ENCODE peak calls at places on chromosome 2, in seven cellular contexts. Y is uterus, X is cardiac muscle cell, B is keratinocyte, P is A549, Z is left lung, N is fibroblast of lung. T is an unnamed sample.

GRCh38 chr2:68604077-68604476 is 39.3 kb upstream of the PROKR1 start:
- DNase-seq in Z (no peak), B (no peak), P (no peak), X (no peak), N (no peak), Y (no peak), T (no peak)

GRCh38 chr2:237423891-237424290 is 9.9 kb upstream of the COL6A3 start:
- DNase-seq in X (no peak), Y (no peak), B (no peak), N (peak; percentile 25), P (no peak), Z (no peak), T (no peak)

GRCh38 chr2:236684534-236685256 is 115.1 kb downstream of the ACKR3 start:
- DNase-seq in X (no peak), Y (no peak), B (no peak), Z (no peak), P (no peak), N (no peak), T (no peak)

GRCh38 chr2:108585446-108585845 is 51.2 kb downstream of the LIMS1 start:
- DNase-seq in Z (no peak), B (no peak), X (peak; percentile 65), N (peak; percentile 56), Y (peak; percentile 72), P (no peak), T (no peak)

GRCh38 chr2:43845181-43845580 is 6.4 kb downstream of the ABCG8 start:
- DNase-seq in X (no peak), P (no peak), Y (no peak), B (no peak), N (no peak), Z (no peak), T (no peak)

GRCh38 chr2:142175917-142176316 is 45.1 kb upstream of the LRP1B start:
- DNase-seq in B (no peak), N (no peak), P (no peak), Y (no peak), X (no peak), Z (no peak), T (no peak)

GRCh38 chr2:12979066-12979465 is 262.3 kb downstream of the TRIB2 start:
- DNase-seq in N (no peak), Z (no peak), B (peak; percentile 35), X (no peak), Y (no peak), P (no peak), T (no peak)

GRCh38 chr2:20621366-20622295 is 29.3 kb downstream of the HS1BP3 start:
- DNase-seq in N (no peak), B (no peak), Z (no peak), P (no peak), X (no peak), Y (peak; percentile 15), T (no peak)

GRCh38 chr2:238430781-238431180 is 4.1 kb downstream of the ASB1 start:
- DNase-seq in N (no peak), X (no peak), Z (no peak), P (no peak), Y (no peak), B (no peak), T (no peak)

GRCh38 chr2:182165196-182165595 is 179.5 kb downstream of the PPP1R1C start:
- DNase-seq in Z (no peak), B (no peak), N (no peak), P (no peak), X (no peak), Y (no peak), T (no peak)

GRCh38 chr2:53231908-53232307 is 535.7 kb upstream of the CHAC2 start:
- DNase-seq in Y (no peak), Z (no peak), X (no peak), B (no peak), N (no peak), P (no peak), T (no peak)

GRCh38 chr2:130357864-130358263 is 2.0 kb downstream of the PTPN18 start:
- DNase-seq in B (no peak), Y (no peak), Z (no peak), P (no peak), X (no peak), N (no peak), T (no peak)

GRCh38 chr2:34025196-34025595 is 426.1 kb upstream of the FAM98A start:
- DNase-seq in N (no peak), P (no peak), Z (no peak), X (no peak), B (no peak), Y (no peak), T (no peak)

GRCh38 chr2:53334610-53335009 is 433.0 kb upstream of the CHAC2 start:
- DNase-seq in X (no peak), Y (no peak), Z (no peak), B (no peak), P (no peak), N (no peak), T (no peak)

GRCh38 chr2:71901466-71901865 is 246.2 kb downstream of the CYP26B1 start:
- DNase-seq in P (no peak), N (no peak), Z (no peak), X (no peak), B (no peak), Y (no peak), T (no peak)

GRCh38 chr2:202881570-202881969 is 10.0 kb upstream of the ICA1L start:
- DNase-seq in Z (no peak), P (no peak), Y (no peak), B (no peak), N (no peak), X (no peak), T (no peak)

GRCh38 chr2:202885190-202885589 is 13.6 kb upstream of the ICA1L start:
- DNase-seq in P (no peak), X (no peak), Y (no peak), Z (no peak), N (no peak), B (no peak), T (no peak)

DNA sequence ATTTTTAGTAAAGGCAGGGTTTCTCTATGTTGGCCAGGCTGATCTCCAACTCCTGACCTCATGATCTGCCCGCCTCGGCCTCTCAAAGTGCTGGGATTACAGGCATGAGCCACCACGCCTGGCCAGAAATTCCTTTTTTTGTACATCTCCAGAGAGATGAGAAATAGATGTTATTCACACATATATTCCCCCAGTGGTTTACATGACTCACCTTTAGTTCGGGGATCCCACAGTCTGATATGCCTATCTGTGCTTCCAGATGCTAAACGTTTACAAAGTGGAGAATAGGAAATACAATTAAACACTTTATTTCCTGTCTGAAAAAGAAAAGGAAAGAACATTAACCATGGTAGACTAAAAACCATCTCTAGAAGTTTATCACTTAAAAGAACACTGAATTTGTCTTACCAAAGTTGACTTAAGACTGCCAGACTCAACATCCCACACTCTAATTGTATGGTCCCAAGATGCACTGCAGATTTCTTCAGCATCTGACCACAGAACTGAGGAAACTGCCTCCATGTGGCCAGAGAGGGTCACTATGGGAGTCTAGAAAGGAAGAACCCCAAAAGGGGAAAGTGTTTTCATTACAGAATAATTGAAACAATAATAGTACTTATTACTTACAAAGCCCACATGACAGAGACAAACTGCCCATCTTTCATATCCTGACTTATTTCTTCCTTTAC is 12.6 kb upstream of the ICA1L start:
- DNase-seq in X (peak; percentile 29), P (peak; percentile 14), Z (no peak), B (no peak), Y (no peak), N (no peak), T (peak; percentile 36)
- TF ChIP-seq CTCF in X (peak; percentile 20), P (no peak), Z (no peak), B (no peak), Y (no peak), N (no peak), T (peak; percentile 38)

GRCh38 chr2:197208029-197208428 is 102.6 kb downstream of the ANKRD44 start:
- DNase-seq in N (no peak), X (no peak), Z (no peak), P (no peak), Y (no peak), B (no peak), T (no peak)

GRCh38 chr2:197209274-197209673 is 101.3 kb downstream of the ANKRD44 start:
- DNase-seq in Z (no peak), X (no peak), P (no peak), B (no peak), N (no peak), Y (no peak), T (no peak)

GRCh38 chr2:197207106-197207505 is 103.5 kb downstream of the ANKRD44 start:
- DNase-seq in X (no peak), Y (no peak), B (no peak), P (no peak), Z (no peak), N (no peak), T (no peak)

GRCh38 chr2:197208841-197209240 is 101.7 kb downstream of the ANKRD44 start:
- DNase-seq in Z (no peak), X (no peak), Y (no peak), B (no peak), P (no peak), N (no peak), T (no peak)

GRCh38 chr2:197207608-197208007 is 103.0 kb downstream of the ANKRD44 start:
- DNase-seq in Z (no peak), N (no peak), P (no peak), Y (no peak), B (no peak), X (no peak), T (no peak)
- H3K27ac ChIP-seq in Z (peak overlapping the region; percentile 72), N (no peak overlapping the region), P (no peak overlapping the region), Y (no peak overlapping the region), B (no peak overlapping the region), X (no peak overlapping the region), T (no peak overlapping the region)

DNA sequence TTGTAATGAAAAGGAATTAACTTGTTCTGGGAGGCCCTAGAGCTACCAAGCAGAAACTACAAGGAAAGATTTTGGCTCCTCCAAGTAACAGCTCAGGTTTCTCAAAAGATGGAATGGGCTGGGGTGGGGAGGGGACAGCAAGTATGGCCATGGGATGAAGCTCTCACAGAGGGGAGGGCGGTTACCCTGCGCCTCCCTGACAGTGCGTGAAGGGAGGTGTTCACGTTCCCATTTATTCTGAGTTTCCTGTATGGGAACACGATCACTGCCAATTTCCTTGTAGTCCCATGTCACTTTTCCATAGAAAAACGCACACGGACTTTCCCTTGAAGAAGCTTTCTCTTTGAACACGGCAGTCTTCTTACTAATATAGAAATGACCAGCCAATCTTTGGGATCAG is 17.0 kb downstream of the CDC42EP3 start:
- DNase-seq in Z (no peak), P (no peak), X (no peak), Y (no peak), N (no peak), B (no peak), T (no peak)
- H3K4me3 ChIP-seq in Z (no peak overlapping the region), P (no peak overlapping the region), X (no peak overlapping the region), Y (no peak overlapping the region), N (no peak overlapping the region), B (no peak overlapping the region), T (no peak overlapping the region)

GRCh38 chr2:85564144-85564563 is 2.9 kb upstream of the GGCX start:
- DNase-seq in B (no peak), P (no peak), Z (no peak), X (no peak), N (no peak), Y (no peak), T (no peak)

GRCh38 chr2:85557130-85557529 is 4.2 kb downstream of the GGCX start:
- DNase-seq in P (no peak), Y (no peak), Z (no peak), N (no peak), B (no peak), X (no peak), T (no peak)

GRCh38 chr2:85560812-85561279 is 447 bp downstream of the GGCX start:
- DNase-seq in B (no peak), P (no peak), X (no peak), Z (no peak), N (no peak), Y (no peak), T (no peak)

GRCh38 chr2:85558160-85558559 is 3.1 kb downstream of the GGCX start:
- DNase-seq in B (no peak), P (no peak), N (no peak), X (no peak), Y (no peak), Z (no peak), T (no peak)

GRCh38 chr2:85561280-85562212 is at the start of gene GGCX:
- DNase-seq in Z (peak; percentile 99), B (no peak), Y (peak; percentile 94), N (peak; percentile 92), X (peak; percentile 96), P (peak; percentile 97), T (peak; percentile 83)
- TF ChIP-seq CTCF in Z (peak; percentile 32), B (peak; percentile 11), Y (peak; percentile 61), N (no peak), X (peak; percentile 15), P (no peak), T (no peak)

T was measured in AG04450.